ENCODE peak calls at places on chromosomes 6 and 20, in five cellular contexts. Q, X, K, N and H are unnamed samples. For H3K36me3 and H4K20me1, the result is how much of the 10 kb centered on the place peaks cover.

GRCh38 chr6:112929661-112930060 is 582.5 kb downstream of the RFPL4B start:
- DNase-seq in N (no peak), Q (no peak), X (no peak), K (no peak), H (no peak)

GRCh38 chr6:81215092-81215432 is 537.4 kb downstream of the TENT5A start:
- DNase-seq in N (no peak), K (no peak), X (no peak), Q (no peak), H (no peak)

GRCh38 chr20:32727663-32728062 is 15.6 kb downstream of the COMMD7 start:
- DNase-seq in N (peak), X (no peak), K (no peak), Q (peak), H (peak)

GRCh38 chr6:36759177-36759757 is 61.6 kb downstream of the RAB44 start:
- DNase-seq in N (peak), K (peak), Q (peak), X (peak), H (peak)

GRCh38 chr20:41159547-41159946 is 22.2 kb downstream of the PLCG1 start:
- DNase-seq in Q (no peak), K (no peak), N (no peak), X (no peak), H (no peak)

GRCh38 chr6:85574932-85575598 is 18.6 kb downstream of the SNX14 start:
- DNase-seq in Q (peak), K (peak), X (peak), N (peak), H (peak)

GRCh38 chr6:149317656-149318571 is at the start of gene TAB2:
- DNase-seq in X (peak), Q (no peak), K (no peak), N (no peak), H (peak)

GRCh38 chr6:108665495-108666196 is 104.9 kb downstream of the FOXO3 start:
- DNase-seq in Q (no peak), N (no peak), K (peak), X (no peak), H (no peak)

GRCh38 chr6:41066867-41067304 is 5.3 kb downstream of the OARD1 start:
- DNase-seq in N (peak), Q (peak), X (peak), K (peak), H (peak)

GRCh38 chr6:165556116-165556843 is 106.8 kb downstream of the PDE10A start:
- DNase-seq in K (peak), X (peak), Q (peak), N (peak), H (no peak)

GRCh38 chr6:69584913-69585729 is 211.7 kb downstream of the LMBRD1 start:
- DNase-seq in K (no peak), N (no peak), Q (no peak), X (no peak), H (no peak)

GRCh38 chr20:58131581-58132142 is 96.8 kb downstream of the ANKRD60 start:
- DNase-seq in X (peak), K (peak), Q (peak), N (peak), H (peak)

DNA sequence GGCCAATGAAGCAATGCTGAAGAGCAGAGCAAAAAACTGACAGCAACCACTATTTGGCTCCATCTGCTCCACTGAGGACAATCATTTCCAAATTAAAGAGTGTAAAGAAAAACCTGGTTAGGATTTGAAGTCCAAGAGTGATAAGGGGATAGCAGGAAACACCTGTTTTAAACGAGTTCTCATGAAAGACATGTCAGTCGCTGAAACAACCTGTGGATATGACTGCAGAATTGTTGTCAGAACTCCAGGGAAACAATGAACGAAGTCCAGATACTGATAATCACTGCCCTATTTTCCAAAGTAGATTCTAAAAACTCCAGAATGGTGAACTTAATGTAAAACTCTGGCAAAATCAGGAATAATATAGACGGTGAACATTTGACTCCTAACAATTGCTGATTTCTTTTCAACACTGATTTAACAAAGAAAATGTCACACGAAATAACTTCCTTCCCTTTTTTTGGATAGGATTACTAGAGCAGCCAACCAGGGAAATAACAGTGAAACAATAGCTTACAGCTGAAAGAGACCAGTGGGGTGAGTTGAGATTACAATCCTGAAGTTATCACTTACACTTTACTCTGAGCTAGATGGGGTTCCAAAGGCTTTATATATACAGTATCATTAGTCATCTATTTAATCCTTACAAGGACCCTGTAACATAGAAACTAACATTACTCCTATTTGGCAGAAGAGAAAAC is 83.7 kb downstream of the ELOVL5 start:
- DNase-seq in N (no peak), K (no peak), X (peak), Q (no peak), H (no peak)
- H3K36me3 ChIP-seq in N (under half), K (under half), X (under half), Q (under half), H (under half)

DNA sequence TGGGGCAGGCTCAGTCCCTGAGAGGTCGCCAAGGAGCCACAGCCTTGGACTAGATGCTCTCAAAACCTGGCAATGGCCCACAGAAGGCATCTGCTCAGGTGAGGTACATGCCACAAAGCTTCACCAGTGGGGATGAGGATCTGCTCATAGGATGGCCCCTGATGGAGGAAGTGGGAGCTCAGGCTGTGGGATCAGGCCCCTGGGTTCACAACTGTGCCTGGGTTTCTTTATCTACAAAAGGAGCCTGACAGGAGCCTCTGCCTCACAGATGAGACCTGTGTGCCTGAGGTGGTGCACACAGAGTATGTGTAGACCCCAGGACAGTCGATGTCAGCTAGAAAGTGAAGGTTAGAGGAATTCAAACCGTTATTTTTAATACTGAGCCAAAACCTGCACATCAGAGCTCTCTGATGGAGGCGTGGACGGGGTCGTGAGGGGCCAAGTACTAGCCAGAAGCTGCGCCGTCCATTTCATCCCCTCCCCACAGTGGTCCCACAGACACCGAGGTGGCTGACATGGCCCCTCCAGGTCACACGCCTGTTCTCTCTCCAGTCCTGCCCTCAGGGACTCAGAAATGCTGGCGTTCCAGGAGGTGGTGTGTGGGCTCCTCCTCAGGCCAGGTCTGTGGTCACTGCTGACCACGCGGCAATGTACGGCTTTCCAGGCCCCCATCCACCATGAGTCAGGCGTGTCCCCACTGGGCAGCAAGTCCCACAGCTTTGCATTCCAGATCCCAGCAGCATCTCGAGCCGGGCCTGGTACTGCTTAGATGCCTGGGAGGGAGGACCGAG is 33.3 kb downstream of the NTSR1 start:
- DNase-seq in K (no peak), Q (no peak), X (no peak), N (no peak), H (no peak)
- H4K20me1 ChIP-seq in K (under half), Q (under half), X (under half), N (under half), H (under half)

GRCh38 chr6:15465212-15465611 is 197.6 kb downstream of the DTNBP1 start:
- DNase-seq in N (no peak), X (no peak), Q (no peak), K (no peak), H (no peak)
- H3K36me3 ChIP-seq in N (under half), X (under half), Q (under half), K (under half), H (under half)

GRCh38 chr20:62255976-62256375 is 17.7 kb downstream of the OSBPL2 start:
- DNase-seq in Q (no peak), N (no peak), X (no peak), K (no peak), H (no peak)
- H4K20me1 ChIP-seq in Q (half or more), N (under half), X (under half), K (under half), H (under half)

GRCh38 chr20:13546497-13547131 is 92.1 kb downstream of the TASP1 start:
- DNase-seq in K (peak), N (peak), X (peak), Q (peak), H (peak)

GRCh38 chr20:13554706-13555105 is 84.0 kb downstream of the TASP1 start:
- DNase-seq in K (peak), X (no peak), N (peak), Q (peak), H (peak)

GRCh38 chr20:13554076-13554475 is 84.7 kb downstream of the TASP1 start:
- DNase-seq in K (peak), N (no peak), Q (no peak), X (no peak), H (peak)

GRCh38 chr20:13549451-13549850 is 89.3 kb downstream of the TASP1 start:
- DNase-seq in N (no peak), X (peak), Q (no peak), K (no peak), H (no peak)

GRCh38 chr20:13552061-13552460 is 86.7 kb downstream of the TASP1 start:
- DNase-seq in N (no peak), K (peak), Q (peak), X (no peak), H (peak)
- H3K36me3 ChIP-seq in N (under half), K (under half), Q (under half), X (under half), H (under half)

DNA sequence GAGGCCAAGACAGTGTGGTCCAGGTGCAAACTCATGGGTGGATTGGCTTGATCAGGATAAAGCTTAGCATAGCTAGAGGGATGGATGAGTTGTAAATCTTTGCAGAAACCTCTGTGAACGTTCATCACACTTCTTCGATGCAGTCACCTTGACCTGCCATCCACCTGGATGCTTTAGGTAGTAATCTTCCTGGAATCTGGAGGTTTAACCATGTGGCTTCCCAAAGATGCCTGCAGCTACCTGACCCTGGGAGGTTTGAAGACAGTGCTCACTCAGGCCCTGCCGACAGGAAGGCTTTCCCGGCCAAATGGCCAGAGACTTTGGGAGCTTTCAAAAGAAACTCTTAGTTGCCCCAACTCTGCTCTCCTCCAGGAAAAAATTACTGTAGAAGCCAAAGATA is 55.4 kb upstream of the ERVFRD-1 start:
- DNase-seq in Q (no peak), N (no peak), K (no peak), X (no peak), H (no peak)
- H4K20me1 ChIP-seq in Q (under half), N (under half), K (under half), X (under half), H (under half)